ENCODE peak calls at places on chromosome 19, in nine cellular contexts. One of them, this sample, is unnamed.

GRCh38 chr19:54674021-54674617 is 11.3 kb downstream of the LILRB4 start:
- DNase-seq in progenitor cell of endocrine pancreas: no peak
- DNase-seq in activated CD4-positive, CD25-positive, alpha-beta regulatory T cell: no peak
- DNase-seq in EL: peak
- DNase-seq in adrenal gland: no peak
- DNase-seq in hypothalamus: no peak
- DNase-seq in IMR-90: no peak
- DNase-seq in WERI-Rb-1: no peak
- DNase-seq in CD8-positive, alpha-beta memory T cell: no peak
- DNase-seq in this sample: peak

GRCh38 chr19:7153008-7153407 is 83.5 kb downstream of the ZNF557 start:
- DNase-seq in progenitor cell of endocrine pancreas: no peak
- DNase-seq in activated CD4-positive, CD25-positive, alpha-beta regulatory T cell: no peak
- DNase-seq in EL: no peak
- DNase-seq in adrenal gland: no peak
- DNase-seq in hypothalamus: no peak
- DNase-seq in IMR-90: no peak
- DNase-seq in WERI-Rb-1: no peak
- DNase-seq in CD8-positive, alpha-beta memory T cell: no peak
- DNase-seq in this sample: no peak

GRCh38 chr19:55370305-55370988 is at the start of gene IL11:
- DNase-seq in progenitor cell of endocrine pancreas: no peak
- DNase-seq in activated CD4-positive, CD25-positive, alpha-beta regulatory T cell: no peak
- DNase-seq in EL: peak
- DNase-seq in adrenal gland: no peak
- DNase-seq in hypothalamus: no peak
- DNase-seq in IMR-90: peak
- DNase-seq in WERI-Rb-1: no peak
- DNase-seq in CD8-positive, alpha-beta memory T cell: no peak
- DNase-seq in this sample: no peak

GRCh38 chr19:31296741-31297390 is 52.4 kb downstream of the TSHZ3 start:
- DNase-seq in progenitor cell of endocrine pancreas: no peak
- DNase-seq in activated CD4-positive, CD25-positive, alpha-beta regulatory T cell: no peak
- DNase-seq in EL: no peak
- DNase-seq in adrenal gland: no peak
- DNase-seq in hypothalamus: no peak
- DNase-seq in IMR-90: no peak
- DNase-seq in WERI-Rb-1: no peak
- DNase-seq in CD8-positive, alpha-beta memory T cell: no peak
- DNase-seq in this sample: no peak

GRCh38 chr19:47229674-47230121 is 1.3 kb downstream of the BBC3 start:
- DNase-seq in progenitor cell of endocrine pancreas: no peak
- DNase-seq in activated CD4-positive, CD25-positive, alpha-beta regulatory T cell: no peak
- DNase-seq in EL: no peak
- DNase-seq in adrenal gland: no peak
- DNase-seq in hypothalamus: no peak
- DNase-seq in IMR-90: peak
- DNase-seq in WERI-Rb-1: no peak
- DNase-seq in CD8-positive, alpha-beta memory T cell: no peak
- DNase-seq in this sample: no peak

GRCh38 chr19:56966697-56967299 is 126.3 kb upstream of the PEG3 start:
- DNase-seq in progenitor cell of endocrine pancreas: no peak
- DNase-seq in activated CD4-positive, CD25-positive, alpha-beta regulatory T cell: no peak
- DNase-seq in EL: no peak
- DNase-seq in adrenal gland: no peak
- DNase-seq in hypothalamus: no peak
- DNase-seq in IMR-90: no peak
- DNase-seq in WERI-Rb-1: no peak
- DNase-seq in CD8-positive, alpha-beta memory T cell: no peak
- DNase-seq in this sample: no peak

GRCh38 chr19:3784607-3785463 is 1.3 kb downstream of the MATK start:
- DNase-seq in progenitor cell of endocrine pancreas: no peak
- DNase-seq in activated CD4-positive, CD25-positive, alpha-beta regulatory T cell: no peak
- DNase-seq in EL: peak
- DNase-seq in adrenal gland: no peak
- DNase-seq in hypothalamus: no peak
- DNase-seq in IMR-90: no peak
- DNase-seq in WERI-Rb-1: no peak
- DNase-seq in CD8-positive, alpha-beta memory T cell: no peak
- DNase-seq in this sample: no peak

GRCh38 chr19:48639483-48640375 is 2.5 kb upstream of the DBP start:
- DNase-seq in progenitor cell of endocrine pancreas: no peak
- DNase-seq in activated CD4-positive, CD25-positive, alpha-beta regulatory T cell: no peak
- DNase-seq in EL: peak
- DNase-seq in adrenal gland: peak
- DNase-seq in hypothalamus: no peak
- DNase-seq in IMR-90: no peak
- DNase-seq in WERI-Rb-1: no peak
- DNase-seq in CD8-positive, alpha-beta memory T cell: no peak
- DNase-seq in this sample: no peak

GRCh38 chr19:42068756-42069571 is 1.0 kb downstream of the GRIK5 start:
- DNase-seq in progenitor cell of endocrine pancreas: no peak
- DNase-seq in activated CD4-positive, CD25-positive, alpha-beta regulatory T cell: no peak
- DNase-seq in EL: no peak
- DNase-seq in adrenal gland: no peak
- DNase-seq in hypothalamus: no peak
- DNase-seq in IMR-90: no peak
- DNase-seq in WERI-Rb-1: peak
- DNase-seq in CD8-positive, alpha-beta memory T cell: no peak
- DNase-seq in this sample: no peak

GRCh38 chr19:32718286-32718685 is 1.3 kb upstream of the TDRD12 start:
- DNase-seq in progenitor cell of endocrine pancreas: no peak
- DNase-seq in activated CD4-positive, CD25-positive, alpha-beta regulatory T cell: no peak
- DNase-seq in EL: no peak
- DNase-seq in adrenal gland: no peak
- DNase-seq in hypothalamus: no peak
- DNase-seq in IMR-90: no peak
- DNase-seq in WERI-Rb-1: no peak
- DNase-seq in CD8-positive, alpha-beta memory T cell: no peak
- DNase-seq in this sample: no peak

GRCh38 chr19:46542428-46543230 is 47.0 kb upstream of the PNMA8B start:
- DNase-seq in progenitor cell of endocrine pancreas: peak
- DNase-seq in activated CD4-positive, CD25-positive, alpha-beta regulatory T cell: peak
- DNase-seq in EL: peak
- DNase-seq in adrenal gland: peak
- DNase-seq in hypothalamus: peak
- DNase-seq in IMR-90: peak
- DNase-seq in WERI-Rb-1: peak
- DNase-seq in CD8-positive, alpha-beta memory T cell: peak
- DNase-seq in this sample: peak

GRCh38 chr19:7372810-7373209 is 24.1 kb downstream of the ARHGEF18 start:
- DNase-seq in progenitor cell of endocrine pancreas: no peak
- DNase-seq in activated CD4-positive, CD25-positive, alpha-beta regulatory T cell: no peak
- DNase-seq in EL: no peak
- DNase-seq in adrenal gland: no peak
- DNase-seq in hypothalamus: no peak
- DNase-seq in IMR-90: no peak
- DNase-seq in WERI-Rb-1: no peak
- DNase-seq in CD8-positive, alpha-beta memory T cell: no peak
- DNase-seq in this sample: no peak